ENCODE peak calls at places on chromosomes 13 and 19, in five cellular contexts. H is HEK293T, S is K562, Z is SK-N-SH, B is HepG2. G is an unnamed sample.

GRCh38 chr19:34838753-34839431 is 65.9 kb upstream of the ZNF599 start:
- DNase-seq in B (peak), H (no peak), S (no peak), Z (no peak), G (no peak)

GRCh38 chr13:108964601-108965000 is 335.2 kb downstream of the MYO16 start:
- DNase-seq in S (no peak), B (no peak), H (no peak), Z (no peak), G (no peak)

GRCh38 chr13:80824231-80824630 is 483.3 kb upstream of the SPRY2 start:
- DNase-seq in S (no peak), B (no peak), Z (no peak), H (no peak), G (no peak)

GRCh38 chr19:55224038-55224665 is 4.4 kb downstream of the TMEM86B start:
- DNase-seq in B (no peak), Z (peak), S (no peak), H (no peak), G (no peak)

GRCh38 chr13:92573467-92574057 is 653.0 kb upstream of the GPC6 start:
- DNase-seq in S (peak), B (peak), H (peak), Z (peak), G (no peak)

GRCh38 chr19:55368701-55369563 is 1.3 kb downstream of the IL11 start:
- DNase-seq in Z (peak), B (no peak), H (no peak), S (peak), G (no peak)

GRCh38 chr13:110683921-110684320 is 22.0 kb downstream of the CARS2 start:
- DNase-seq in B (no peak), S (no peak), Z (no peak), H (no peak), G (no peak)

GRCh38 chr19:39498262-39499081 is at the start of gene DLL3:
- DNase-seq in H (peak), S (peak), B (no peak), Z (peak), G (no peak)

GRCh38 chr13:49214917-49215376 is 5.2 kb upstream of the MLNR start:
- DNase-seq in H (no peak), Z (no peak), B (peak), S (no peak), G (no peak)

GRCh38 chr13:93080587-93080986 is 146.0 kb upstream of the GPC6 start:
- DNase-seq in S (no peak), Z (no peak), B (no peak), H (no peak), G (no peak)

GRCh38 chr13:113926951-113927660 is 46.8 kb downstream of the C13orf46 start:
- DNase-seq in B (no peak), Z (peak), H (no peak), S (no peak), G (no peak)

GRCh38 chr19:53147645-53148044 is 11.2 kb downstream of the ZNF347 start:
- DNase-seq in S (no peak), H (no peak), Z (no peak), B (no peak), G (no peak)

GRCh38 chr13:30837227-30838159 is 68.6 kb upstream of the MEDAG start:
- DNase-seq in S (no peak), H (no peak), B (no peak), Z (no peak), G (no peak)

GRCh38 chr13:72290962-72291681 is 424.1 kb upstream of the DACH1 start:
- DNase-seq in B (no peak), H (no peak), S (no peak), Z (no peak), G (no peak)

GRCh38 chr13:111168116-111168515 is 53.0 kb downstream of the ARHGEF7 start:
- DNase-seq in B (no peak), S (no peak), H (no peak), Z (no peak), G (no peak)

GRCh38 chr19:33723512-33723911 is 73.2 kb upstream of the KCTD15 start:
- DNase-seq in Z (no peak), S (no peak), B (no peak), H (no peak), G (no peak)

GRCh38 chr19:33032218-33032781 is 32.4 kb downstream of the RHPN2 start:
- DNase-seq in S (no peak), H (no peak), B (no peak), Z (no peak), G (no peak)

GRCh38 chr19:21110183-21110582 is 28.2 kb downstream of the ZNF714 start:
- DNase-seq in S (no peak), Z (no peak), B (no peak), H (no peak), G (no peak)

GRCh38 chr13:94613051-94613450 is 11.4 kb downstream of the GPR180 start:
- DNase-seq in Z (no peak), B (no peak), S (no peak), H (no peak), G (no peak)

GRCh38 chr13:94620286-94620896 is 18.7 kb downstream of the GPR180 start:
- DNase-seq in H (peak), B (peak), S (peak), Z (peak), G (no peak)

GRCh38 chr13:94612050-94612449 is 10.4 kb downstream of the GPR180 start:
- DNase-seq in S (no peak), Z (no peak), H (no peak), B (no peak), G (no peak)

DNA sequence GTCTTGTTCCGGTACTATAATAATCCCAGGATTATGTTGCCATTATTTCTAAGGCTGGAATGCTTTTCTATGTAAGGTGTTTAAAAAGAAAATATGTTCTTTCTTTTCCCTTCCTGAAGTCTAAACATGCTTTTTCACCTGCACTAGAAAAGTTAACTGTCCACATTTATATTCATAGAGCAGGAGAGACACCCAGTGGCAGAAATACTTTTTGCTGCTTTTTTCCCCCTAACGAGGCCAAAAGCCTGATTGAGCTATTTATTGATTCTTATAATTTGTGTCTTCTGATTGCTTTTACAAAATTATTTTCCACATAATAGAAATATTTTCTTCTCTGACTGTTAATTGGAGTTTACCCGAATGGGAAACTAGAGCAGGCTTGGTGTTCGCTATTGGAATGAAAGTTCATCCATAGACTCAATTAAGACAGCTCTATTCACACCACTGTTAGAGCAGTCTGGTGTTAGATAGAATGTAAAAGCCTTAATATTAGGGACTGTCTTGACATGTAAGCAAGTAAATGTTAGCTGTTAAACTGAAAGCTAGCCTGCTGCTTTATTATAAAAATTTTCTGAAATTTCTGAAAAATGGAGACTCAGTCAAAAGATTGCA is 15.8 kb downstream of the GPR180 start:
- DNase-seq in B (peak), H (peak), S (peak), Z (peak), G (no peak)
- TF ChIP-seq FOXM1 in B (no peak), H (no peak), S (no peak), Z (no peak), G (no peak)

DNA sequence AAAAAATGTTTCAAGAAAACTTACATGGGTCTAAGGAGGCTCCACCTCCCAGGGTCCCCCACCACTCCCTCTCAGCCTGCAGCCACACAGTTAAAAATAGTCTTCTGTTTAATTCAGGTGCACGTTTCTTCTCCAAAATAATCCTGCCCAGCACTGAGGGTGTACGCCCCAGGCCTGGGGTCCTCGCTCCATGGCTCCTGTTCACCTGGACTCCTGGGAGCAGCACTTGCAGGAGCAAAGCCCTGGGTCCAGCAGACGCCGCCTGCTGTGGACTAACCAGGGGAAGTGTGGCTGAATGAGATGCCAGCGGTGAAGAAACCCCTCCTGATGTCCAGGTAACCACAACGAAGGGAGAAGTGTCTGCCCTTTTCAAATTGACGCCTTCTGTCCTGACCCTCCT is 41.3 kb upstream of the CD33 start:
- DNase-seq in Z (no peak), B (no peak), H (no peak), S (no peak), G (no peak)
- TF ChIP-seq FOXM1 in Z (no peak), B (no peak), H (no peak), S (no peak), G (no peak)

GRCh38 chr13:25179011-25179410 is 6.9 kb upstream of the AMER2 start:
- DNase-seq in B (no peak), S (no peak), H (no peak), Z (no peak), G (no peak)
- TF ChIP-seq FOXM1 in B (no peak), S (no peak), H (no peak), Z (no peak), G (no peak)

DNA sequence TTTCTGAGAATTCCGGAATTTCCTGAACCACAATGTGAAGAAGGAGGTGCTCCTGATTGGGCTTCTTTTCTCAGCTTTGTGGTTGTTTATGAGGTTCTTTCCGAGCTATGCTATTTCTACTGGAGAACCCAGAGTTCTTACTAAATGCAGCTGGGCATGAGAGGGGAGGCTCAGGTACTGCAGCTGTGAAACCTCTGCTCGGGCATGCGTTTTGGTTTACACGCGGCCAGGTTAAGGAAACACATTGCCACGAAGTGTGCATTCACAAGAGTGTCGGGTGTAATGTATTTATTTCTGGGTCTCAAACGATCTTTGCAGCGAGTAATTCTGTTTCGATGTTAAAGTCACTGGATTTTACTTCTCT is 657 bp upstream of the MIR17HG start:
- DNase-seq in B (no peak), Z (peak), H (peak), S (peak), G (peak)
- TF ChIP-seq FOXM1 in B (no peak), Z (no peak), H (no peak), S (no peak), G (peak)

G was measured in GM12878.